ENCODE peak calls at places on chromosomes 13 and 19, in five cellular contexts. Z is fibroblast of mammary gland; G is endothelial cell; I is fibroblast of pulmonary artery; S is stimulated activated CD4-positive, alpha-beta T cell treated with anti-CD3 and anti-CD28 coated beads, TNF-alpha, amount 100 ng/mL, for 24 hours. U is an unnamed sample.

GRCh38 chr19:11332822-11333221 is 6.6 kb downstream of the RAB3D start:
- DNase-seq in Z (no peak), G (no peak), I (no peak), S (no peak), U (no peak)

GRCh38 chr13:25922373-25922772 is 129.4 kb downstream of the SHISA2 start:
- DNase-seq in Z (no peak), G (no peak), I (no peak), S (no peak), U (no peak)

GRCh38 chr13:79062291-79062690 is 343.8 kb downstream of the RBM26 start:
- DNase-seq in Z (no peak), G (no peak), I (no peak), S (no peak), U (no peak)

GRCh38 chr19:1407662-1408299 is 395 bp downstream of the DAZAP1 start:
- DNase-seq in Z (no peak), G (no peak), I (no peak), S (no peak), U (no peak)

GRCh38 chr19:33811736-33812387 is 15.2 kb downstream of the KCTD15 start:
- DNase-seq in Z (no peak), G (no peak), I (no peak), S (no peak), U (no peak)

GRCh38 chr13:106768991-106769390 is 201.1 kb upstream of the ARGLU1 start:
- DNase-seq in Z (no peak), G (no peak), I (no peak), S (no peak), U (no peak)

GRCh38 chr19:43501661-43502418 is 2.7 kb downstream of the PHLDB3 start:
- DNase-seq in Z (no peak), G (peak; percentile 17), I (no peak), S (no peak), U (no peak)

GRCh38 chr19:5691930-5692784 is 2.1 kb downstream of the RPL36 start:
- DNase-seq in Z (peak; percentile 43), G (no peak), I (no peak), S (no peak), U (no peak)

GRCh38 chr13:80504453-80504852 is 163.5 kb upstream of the SPRY2 start:
- DNase-seq in Z (peak; percentile 47), G (no peak), I (peak; percentile 25), S (no peak), U (no peak)

GRCh38 chr13:51246005-51246404 is 23.8 kb downstream of the FAM124A start:
- DNase-seq in Z (no peak), G (no peak), I (no peak), S (no peak), U (no peak)

GRCh38 chr13:98984983-98985382 is 7.1 kb upstream of the DOCK9 start:
- DNase-seq in Z (no peak), G (no peak), I (no peak), S (no peak), U (no peak)

GRCh38 chr19:58407658-58408151 is 744 bp upstream of the ZNF584 start:
- DNase-seq in Z (peak; percentile 47), G (no peak), I (no peak), S (no peak), U (peak; percentile 57)

GRCh38 chr13:51697181-51697580 is 106.8 kb downstream of the DHRS12 start:
- DNase-seq in Z (peak; percentile 10), G (no peak), I (no peak), S (no peak), U (no peak)

GRCh38 chr13:79998386-79998785 is 342.5 kb downstream of the SPRY2 start:
- DNase-seq in Z (peak; percentile 20), G (no peak), I (no peak), S (no peak), U (no peak)

GRCh38 chr19:34502582-34503545 is 21.3 kb downstream of the WTIP start:
- DNase-seq in Z (peak; percentile 42), G (no peak), I (no peak), S (no peak), U (no peak)

GRCh38 chr13:89796196-89796595 is 1551.3 kb upstream of the MIR17HG start:
- DNase-seq in Z (no peak), G (no peak), I (no peak), S (no peak), U (no peak)

GRCh38 chr19:34265221-34265650 is 10.9 kb downstream of the GARRE1 start:
- DNase-seq in Z (no peak), G (no peak), I (no peak), S (no peak), U (no peak)

GRCh38 chr19:18710986-18711751 is 27.7 kb downstream of the CRTC1 start:
- DNase-seq in Z (peak; percentile 52), G (no peak), I (peak; percentile 38), S (no peak), U (no peak)

GRCh38 chr13:112186091-112186490 is 119.1 kb downstream of the SOX1 start:
- DNase-seq in Z (no peak), G (no peak), I (no peak), S (no peak), U (no peak)

GRCh38 chr13:20702945-20703784 is at the start of gene IL17D:
- DNase-seq in Z (no peak), G (peak; percentile 36), I (no peak), S (peak; percentile 21), U (no peak)

GRCh38 chr13:110826861-110827672 is 87.8 kb downstream of the ANKRD10 start:
- DNase-seq in Z (no peak), G (no peak), I (no peak), S (no peak), U (no peak)

GRCh38 chr19:55406869-55407624 is 541 bp downstream of the UBE2S start:
- DNase-seq in Z (peak; percentile 41), G (peak; percentile 22), I (peak; percentile 41), S (no peak), U (no peak)

GRCh38 chr19:29308977-29309520 is 96.1 kb upstream of the UQCRFS1 start:
- DNase-seq in Z (no peak), G (no peak), I (no peak), S (no peak), U (no peak)

GRCh38 chr13:89066868-89067466 is 1395.8 kb downstream of the SLITRK5 start:
- DNase-seq in Z (peak; percentile 24), G (peak; percentile 56), I (peak; percentile 45), S (no peak), U (peak; percentile 44)

GRCh38 chr19:46975011-46975917 is 44.4 kb upstream of the NPAS1 start:
- DNase-seq in Z (no peak), G (no peak), I (no peak), S (no peak), U (no peak)